ENCODE peak calls at places on chromosomes 7 and 10, in six cellular contexts. U is T-cell, A is EL, V is NCI-H446, Y is NCI-H2081, C is tibial nerve. Z is an unnamed sample.

GRCh38 chr7:132516042-132516840 is 60.0 kb downstream of the PLXNA4 start:
- DNase-seq in U (no peak), A (peak), V (no peak), Y (no peak), C (no peak), Z (peak)

GRCh38 chr10:26438534-26439269 is 561 bp downstream of the APBB1IP start:
- DNase-seq in U (peak), A (peak), V (no peak), Y (no peak), C (no peak), Z (no peak)

GRCh38 chr10:119364941-119365340 is 157.6 kb downstream of the GRK5 start:
- DNase-seq in U (no peak), A (no peak), V (no peak), Y (no peak), C (no peak), Z (no peak)

GRCh38 chr10:132113766-132114365 is 48.1 kb downstream of the JAKMIP3 start:
- DNase-seq in U (no peak), A (no peak), V (no peak), Y (no peak), C (no peak), Z (no peak)

GRCh38 chr7:17844022-17844421 is 96.3 kb downstream of the SNX13 start:
- DNase-seq in U (no peak), A (no peak), V (no peak), Y (no peak), C (no peak), Z (no peak)

GRCh38 chr10:46033602-46034011 is 3.2 kb upstream of the NCOA4 start:
- DNase-seq in U (no peak), A (peak), V (no peak), Y (no peak), C (no peak), Z (peak)

GRCh38 chr7:117119192-117119924 is 166.1 kb downstream of the ST7 start:
- DNase-seq in U (peak), A (peak), V (peak), Y (peak), C (peak), Z (no peak)

GRCh38 chr10:69043931-69044531 is 43.9 kb upstream of the SRGN start:
- DNase-seq in U (no peak), A (no peak), V (no peak), Y (no peak), C (no peak), Z (no peak)

GRCh38 chr7:159016591-159016990 is 128.1 kb downstream of the VIPR2 start:
- DNase-seq in U (no peak), A (no peak), V (no peak), Y (no peak), C (no peak), Z (no peak)

GRCh38 chr7:48938539-48938938 is 14.2 kb downstream of the CDC14C start:
- DNase-seq in U (no peak), A (no peak), V (peak), Y (no peak), C (peak), Z (no peak)

GRCh38 chr7:17007841-17008240 is 126.1 kb upstream of the AGR3 start:
- DNase-seq in U (no peak), A (no peak), V (no peak), Y (no peak), C (no peak), Z (no peak)

GRCh38 chr10:19048479-19048878 is at the start of gene MALRD1:
- DNase-seq in U (no peak), A (no peak), V (no peak), Y (peak), C (no peak), Z (no peak)

GRCh38 chr7:20787658-20788057 is 972 bp upstream of the SP8 start:
- DNase-seq in U (no peak), A (no peak), V (no peak), Y (peak), C (no peak), Z (no peak)

GRCh38 chr7:155483868-155484325 is 26.0 kb downstream of the EN2 start:
- DNase-seq in U (no peak), A (no peak), V (no peak), Y (no peak), C (no peak), Z (no peak)

GRCh38 chr10:103763374-103764202 is 91.8 kb downstream of the SH3PXD2A start:
- DNase-seq in U (no peak), A (peak), V (peak), Y (no peak), C (no peak), Z (no peak)

GRCh38 chr10:85105614-85106013 is 777.2 kb downstream of the CCSER2 start:
- DNase-seq in U (no peak), A (no peak), V (no peak), Y (no peak), C (no peak), Z (no peak)

GRCh38 chr10:129323311-129323710 is 143.7 kb upstream of the MGMT start:
- DNase-seq in U (no peak), A (no peak), V (no peak), Y (no peak), C (no peak), Z (no peak)

GRCh38 chr10:124627851-124628675 is 116.1 kb downstream of the FAM53B start:
- DNase-seq in U (no peak), A (no peak), V (no peak), Y (no peak), C (no peak), Z (no peak)

GRCh38 chr10:93600861-93601773 is at the start of gene RBP4:
- DNase-seq in U (no peak), A (peak), V (no peak), Y (no peak), C (peak), Z (no peak)

GRCh38 chr10:35898722-35899485 is 256.8 kb upstream of the FZD8 start:
- DNase-seq in U (no peak), A (no peak), V (peak), Y (peak), C (no peak), Z (no peak)

GRCh38 chr10:43890124-43890523 is 241.4 kb upstream of the ZNF32 start:
- DNase-seq in U (no peak), A (peak), V (no peak), Y (no peak), C (no peak), Z (no peak)

GRCh38 chr7:137874390-137874789 is 27.6 kb upstream of the DGKI start:
- DNase-seq in U (no peak), A (peak), V (peak), Y (no peak), C (no peak), Z (peak)

GRCh38 chr7:42235734-42236133 is 1.3 kb downstream of the GLI3 start:
- DNase-seq in U (no peak), A (no peak), V (no peak), Y (no peak), C (no peak), Z (no peak)

GRCh38 chr7:128792471-128793183 is 859 bp downstream of the CCDC136 start:
- DNase-seq in U (no peak), A (no peak), V (peak), Y (peak), C (no peak), Z (no peak)

GRCh38 chr7:158763454-158764033 is 58.9 kb upstream of the NCAPG2 start:
- DNase-seq in U (no peak), A (no peak), V (no peak), Y (no peak), C (no peak), Z (no peak)

GRCh38 chr10:60186315-60187071 is 203.2 kb downstream of the ANK3 start:
- DNase-seq in U (no peak), A (no peak), V (peak), Y (no peak), C (no peak), Z (peak)

Z was measured in GM04503.